ENCODE peak calls at places on chromosomes 7 and 10, in four cellular contexts. F is smooth muscle cell of the brain vasculature, H is MG63, W is AG10803. U is an unnamed sample.

GRCh38 chr7:77427996-77428603 is 12.0 kb upstream of the GSAP start:
- DNase-seq in W (peak), H (peak), F (no peak), U (no peak)

GRCh38 chr10:127992376-127992775 is 85.5 kb downstream of the PTPRE start:
- DNase-seq in F (no peak), W (no peak), H (no peak), U (no peak)

GRCh38 chr7:32890553-32891045 is 961 bp downstream of the KBTBD2 start:
- DNase-seq in W (peak), F (peak), H (peak), U (peak)

GRCh38 chr10:103715430-103715829 is 139.9 kb downstream of the SH3PXD2A start:
- DNase-seq in F (no peak), H (peak), W (peak), U (no peak)

GRCh38 chr7:140623995-140624902 is 16.4 kb downstream of the DENND2A start:
- DNase-seq in H (no peak), F (no peak), W (peak), U (no peak)

GRCh38 chr7:87152897-87153641 is 816 bp downstream of the DMTF1 start:
- DNase-seq in H (peak), W (peak), F (no peak), U (no peak)

GRCh38 chr7:158351051-158351450 is 236.6 kb downstream of the PTPRN2 start:
- DNase-seq in H (no peak), W (no peak), F (no peak), U (no peak)

GRCh38 chr10:78419481-78420265 is 386.0 kb downstream of the RPS24 start:
- DNase-seq in W (no peak), F (no peak), H (no peak), U (no peak)

GRCh38 chr7:45563804-45564461 is 10.2 kb upstream of the ADCY1 start:
- DNase-seq in H (no peak), F (no peak), W (no peak), U (no peak)

GRCh38 chr7:18405731-18406130 is 89.8 kb upstream of the HDAC9 start:
- DNase-seq in F (no peak), H (no peak), W (peak), U (no peak)

GRCh38 chr7:157612664-157613561 is 276.1 kb downstream of the DNAJB6 start:
- DNase-seq in F (peak), W (no peak), H (no peak), U (peak)

GRCh38 chr7:140597425-140597949 is 43.1 kb downstream of the DENND2A start:
- DNase-seq in W (no peak), F (no peak), H (peak), U (no peak)

GRCh38 chr7:2800923-2801682 is 43.0 kb downstream of the GNA12 start:
- DNase-seq in H (no peak), F (no peak), W (peak), U (no peak)

GRCh38 chr7:112167144-112167543 is 39.1 kb downstream of the DOCK4 start:
- DNase-seq in W (no peak), H (no peak), F (no peak), U (no peak)

GRCh38 chr10:15060638-15061037 is 16.9 kb downstream of the OLAH start:
- DNase-seq in W (no peak), F (no peak), H (no peak), U (no peak)

U was measured in NCI-H2029.